ENCODE peak calls at places on chromosomes 11 and 22, in five cellular contexts. I is cardiac muscle cell; F is tibial nerve; J is SK-N-SH; Z is CD4-positive, alpha-beta memory T cell. N is an unnamed sample.

GRCh38 chr11:35484435-35484834 is 41.0 kb downstream of the PAMR1 start:
- DNase-seq in I (peak; percentile 51), F (no peak), Z (no peak), J (no peak), N (no peak)

GRCh38 chr11:19679952-19680823 is 32.4 kb upstream of the NAV2 start:
- DNase-seq in Z (no peak), I (peak; percentile 97), F (peak; percentile 53), J (peak; percentile 60), N (no peak)

GRCh38 chr11:17933710-17934109 is 79.1 kb downstream of the SERGEF start:
- DNase-seq in Z (no peak), J (no peak), F (no peak), I (no peak), N (no peak)

GRCh38 chr11:120017582-120017981 is 120.3 kb downstream of the TRIM29 start:
- DNase-seq in J (peak; percentile 65), F (no peak), Z (no peak), I (no peak), N (no peak)

GRCh38 chr11:64536396-64536935 is 54.6 kb upstream of the SLC22A12 start:
- DNase-seq in F (no peak), Z (no peak), J (no peak), I (no peak), N (no peak)

GRCh38 chr22:20384171-20384570 is 9.8 kb upstream of the ZNF74 start:
- DNase-seq in F (no peak), Z (no peak), J (no peak), I (no peak), N (no peak)

GRCh38 chr11:9675691-9676090 is 11.8 kb downstream of the SWAP70 start:
- DNase-seq in J (no peak), Z (no peak), F (no peak), I (no peak), N (peak; percentile 59)

GRCh38 chr11:69650081-69650831 is 9.3 kb downstream of the CCND1 start:
- DNase-seq in I (no peak), F (no peak), Z (no peak), J (peak; percentile 69), N (no peak)

GRCh38 chr22:32644252-32645100 is 157.0 kb upstream of the TIMP3 start:
- DNase-seq in Z (peak; percentile 18), I (peak; percentile 88), J (no peak), F (peak; percentile 23), N (no peak)

GRCh38 chr11:94926698-94927237 is 46.6 kb downstream of the CWC15 start:
- DNase-seq in Z (no peak), F (peak; percentile 65), I (peak; percentile 98), J (peak; percentile 41), N (no peak)

GRCh38 chr11:92329644-92330043 is 105.0 kb downstream of the FAT3 start:
- DNase-seq in F (no peak), J (no peak), I (peak; percentile 48), Z (no peak), N (no peak)

GRCh38 chr11:35458846-35459245 is 39.5 kb upstream of the SLC1A2 start:
- DNase-seq in Z (no peak), J (no peak), F (no peak), I (no peak), N (no peak)

GRCh38 chr11:2576116-2576515 is 123.7 kb downstream of the KCNQ1OT1 start:
- DNase-seq in J (no peak), I (no peak), Z (no peak), F (peak; percentile 12), N (no peak)

GRCh38 chr11:125496465-125496817 is 376 bp upstream of the FEZ1 start:
- DNase-seq in Z (no peak), F (no peak), I (no peak), J (no peak), N (no peak)

GRCh38 chr11:95991101-95991500 is 67.2 kb upstream of the MTMR2 start:
- DNase-seq in F (no peak), J (no peak), I (no peak), Z (no peak), N (no peak)

GRCh38 chr22:40709752-40710413 is 30.6 kb downstream of the MCHR1 start:
- DNase-seq in Z (no peak), J (peak; percentile 54), F (no peak), I (peak; percentile 49), N (no peak)

GRCh38 chr11:133526790-133527189 is 5.5 kb downstream of the OPCML start:
- DNase-seq in I (no peak), F (no peak), J (peak; percentile 61), Z (no peak), N (no peak)

GRCh38 chr11:46698597-46698996 is 1.8 kb downstream of the ARHGAP1 start:
- DNase-seq in F (no peak), Z (no peak), J (no peak), I (no peak), N (no peak)
- H3K4me1 ChIP-seq in F (peaks cover 77% of the 10 kb centered on the region), Z (peaks cover 72% of the 10 kb centered on the region), J (peaks cover 33% of the 10 kb centered on the region), I (peaks cover 32% of the 10 kb centered on the region), N (peaks cover 7% of the 10 kb centered on the region)

DNA sequence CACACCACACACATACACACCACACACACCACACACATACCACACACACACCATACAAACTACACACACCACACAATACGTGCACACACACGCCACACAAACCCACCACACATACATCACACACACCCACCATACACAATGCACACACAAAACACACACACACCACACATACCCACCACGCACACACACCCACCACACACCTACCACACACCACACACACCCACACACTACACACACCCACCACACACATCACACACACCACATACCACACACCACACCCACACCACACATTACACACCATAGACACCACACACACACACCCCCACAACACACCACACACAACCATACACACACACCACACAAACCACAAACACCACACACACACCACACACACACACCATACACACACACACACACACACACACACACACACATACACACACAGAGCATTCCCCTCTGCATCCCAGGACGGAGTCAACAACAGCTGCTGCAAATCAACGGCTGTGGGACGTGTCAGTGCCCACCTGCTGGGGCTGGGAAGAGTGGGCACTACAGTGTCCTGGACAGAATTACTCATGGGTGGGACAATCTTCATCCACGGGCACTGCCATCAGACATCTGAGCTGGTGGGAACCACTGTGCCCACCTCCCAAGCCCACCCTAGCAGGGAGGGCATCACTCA is 8.5 kb downstream of the TP53I11 start:
- DNase-seq in F (no peak), Z (no peak), J (no peak), I (no peak), N (no peak)
- H3K4me3 ChIP-seq in F (no peak overlapping the region), Z (no peak overlapping the region), J (no peak overlapping the region), I (no peak overlapping the region), N (no peak overlapping the region)

DNA sequence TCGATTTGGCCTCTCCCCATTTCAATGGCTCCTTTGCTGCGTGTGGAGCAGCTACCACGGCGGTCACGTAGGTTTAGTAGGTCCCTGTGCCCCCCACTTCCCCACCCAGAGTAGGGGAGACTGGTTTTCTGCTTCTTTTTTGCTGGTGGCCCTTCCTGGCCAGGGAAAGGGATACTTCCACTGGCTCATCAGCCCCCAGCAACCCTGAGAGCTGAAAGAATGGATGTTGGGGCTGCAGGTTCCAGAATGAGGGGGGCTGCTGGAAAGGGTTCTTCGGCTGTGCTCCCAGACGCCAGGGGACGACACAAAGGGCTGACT is 78.8 kb upstream of the WNT7B start:
- DNase-seq in J (no peak), Z (no peak), F (no peak), I (no peak), N (no peak)
- H3K4me1 ChIP-seq in J (peaks cover 72% of the 10 kb centered on the region), Z (peaks cover 74% of the 10 kb centered on the region), F (peaks cover 85% of the 10 kb centered on the region), I (no peaks in the 10 kb centered on the region), N (peaks cover 56% of the 10 kb centered on the region)

GRCh38 chr22:45210174-45210573 is 30.5 kb downstream of the KIAA0930 start:
- DNase-seq in J (no peak), F (no peak), Z (no peak), I (no peak), N (no peak)

GRCh38 chr22:45212306-45212709 is 28.4 kb downstream of the KIAA0930 start:
- DNase-seq in Z (no peak), F (no peak), J (peak; percentile 75), I (peak; percentile 88), N (no peak)

GRCh38 chr22:45211848-45212247 is 28.8 kb downstream of the KIAA0930 start:
- DNase-seq in Z (no peak), I (no peak), J (no peak), F (no peak), N (no peak)

GRCh38 chr22:45210577-45211431 is 29.9 kb downstream of the KIAA0930 start:
- DNase-seq in Z (no peak), J (no peak), I (no peak), F (no peak), N (no peak)

GRCh38 chr22:45211435-45211834 is 29.3 kb downstream of the KIAA0930 start:
- DNase-seq in Z (no peak), I (no peak), F (no peak), J (no peak), N (no peak)
- H3K4me3 ChIP-seq in Z (no peak overlapping the region), I (no peak overlapping the region), F (no peak overlapping the region), J (peak overlapping the region; percentile 59), N (no peak overlapping the region)

GRCh38 chr22:42946551-42947198 is 68.3 kb downstream of the PACSIN2 start:
- DNase-seq in I (no peak), J (no peak), Z (no peak), F (no peak), N (no peak)
- H3K4me1 ChIP-seq in I (peaks cover 22% of the 10 kb centered on the region), J (peaks cover 10% of the 10 kb centered on the region), Z (peaks cover 33% of the 10 kb centered on the region), F (peaks cover 94% of the 10 kb centered on the region), N (peaks cover 9% of the 10 kb centered on the region)

DNA sequence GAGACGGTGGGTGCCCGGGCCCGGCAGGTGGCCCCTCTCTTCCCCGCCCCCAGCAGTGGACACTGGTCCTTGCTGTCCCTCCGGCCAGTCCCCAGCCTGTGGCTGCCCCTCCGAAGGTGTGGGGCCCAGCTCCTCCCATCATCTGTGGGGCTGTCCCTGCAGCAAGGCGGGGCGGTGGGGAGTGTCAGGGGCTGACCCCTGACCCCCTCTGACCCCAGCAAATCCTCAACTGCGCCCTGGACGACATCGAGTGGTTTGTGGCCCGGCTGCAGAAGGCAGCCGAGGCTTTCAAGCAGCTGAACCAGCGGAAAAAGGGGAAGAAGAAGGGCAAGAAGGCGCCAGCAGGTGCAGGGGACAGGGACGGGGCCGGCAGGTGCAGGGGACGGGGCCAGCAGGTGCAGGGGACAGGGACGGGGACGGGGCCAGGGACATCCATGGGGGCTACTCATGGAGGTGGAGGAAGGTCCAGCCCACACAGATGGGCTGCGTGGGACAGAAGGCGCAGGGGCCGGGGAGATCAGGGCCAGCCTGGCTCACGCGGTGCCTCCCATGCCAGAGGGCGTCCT is 15.4 kb downstream of the EPS8L2 start:
- DNase-seq in F (no peak), I (no peak), J (no peak), Z (no peak), N (no peak)
- H3K4me3 ChIP-seq in F (no peak overlapping the region), I (no peak overlapping the region), J (no peak overlapping the region), Z (no peak overlapping the region), N (peak overlapping the region; percentile 33)

N was measured in HAP-1.